ENCODE peak calls at places on chromosome 2, in ten cellular contexts. One of them, this sample, is unnamed.

GRCh38 chr2:72497761-72498160 is 328.1 kb downstream of the EXOC6B start:
- DNase-seq in choroid plexus epithelial cell: peak
- DNase-seq in right cardiac atrium: no peak
- DNase-seq in activated T-cell treated with anti-CD3 and anti-CD28 coated beads for 1 hour: no peak
- DNase-seq in NCI-H2171 treated with DMSO at 0.1 percent for 48 hours: no peak
- DNase-seq in NCI-H774: no peak
- DNase-seq in stimulated activated CD4-positive, alpha-beta T cell treated with anti-CD3 and anti-CD28 coated beads, Interleukin-15, amount 100 ng/mL, for 24 hours: no peak
- DNase-seq in HS-5: no peak
- DNase-seq in NCI-H1930: no peak
- DNase-seq in cardiac fibroblast: no peak
- DNase-seq in this sample: no peak

GRCh38 chr2:1673160-1673944 is 71.0 kb downstream of the PXDN start:
- DNase-seq in right cardiac atrium: no peak
- DNase-seq in choroid plexus epithelial cell: no peak
- DNase-seq in NCI-H774: no peak
- DNase-seq in stimulated activated CD4-positive, alpha-beta T cell treated with anti-CD3 and anti-CD28 coated beads, Interleukin-15, amount 100 ng/mL, for 24 hours: no peak
- DNase-seq in NCI-H1930: no peak
- DNase-seq in HS-5: no peak
- DNase-seq in activated T-cell treated with anti-CD3 and anti-CD28 coated beads for 1 hour: no peak
- DNase-seq in NCI-H2171 treated with DMSO at 0.1 percent for 48 hours: no peak
- DNase-seq in cardiac fibroblast: no peak
- DNase-seq in this sample: no peak

GRCh38 chr2:226721541-226721940 is 78.1 kb downstream of the IRS1 start:
- DNase-seq in NCI-H2171 treated with DMSO at 0.1 percent for 48 hours: peak
- DNase-seq in choroid plexus epithelial cell: peak
- DNase-seq in right cardiac atrium: peak
- DNase-seq in activated T-cell treated with anti-CD3 and anti-CD28 coated beads for 1 hour: no peak
- DNase-seq in HS-5: no peak
- DNase-seq in NCI-H1930: no peak
- DNase-seq in stimulated activated CD4-positive, alpha-beta T cell treated with anti-CD3 and anti-CD28 coated beads, Interleukin-15, amount 100 ng/mL, for 24 hours: no peak
- DNase-seq in cardiac fibroblast: peak
- DNase-seq in NCI-H774: no peak
- DNase-seq in this sample: no peak

GRCh38 chr2:162887087-162887486 is 48.5 kb upstream of the KCNH7 start:
- DNase-seq in HS-5: no peak
- DNase-seq in stimulated activated CD4-positive, alpha-beta T cell treated with anti-CD3 and anti-CD28 coated beads, Interleukin-15, amount 100 ng/mL, for 24 hours: no peak
- DNase-seq in right cardiac atrium: no peak
- DNase-seq in choroid plexus epithelial cell: no peak
- DNase-seq in NCI-H1930: no peak
- DNase-seq in cardiac fibroblast: no peak
- DNase-seq in NCI-H2171 treated with DMSO at 0.1 percent for 48 hours: no peak
- DNase-seq in NCI-H774: no peak
- DNase-seq in activated T-cell treated with anti-CD3 and anti-CD28 coated beads for 1 hour: no peak
- DNase-seq in this sample: no peak

GRCh38 chr2:36805635-36806224 is 109.2 kb downstream of the VIT start:
- DNase-seq in NCI-H1930: no peak
- DNase-seq in activated T-cell treated with anti-CD3 and anti-CD28 coated beads for 1 hour: no peak
- DNase-seq in HS-5: no peak
- DNase-seq in cardiac fibroblast: no peak
- DNase-seq in NCI-H774: no peak
- DNase-seq in right cardiac atrium: no peak
- DNase-seq in stimulated activated CD4-positive, alpha-beta T cell treated with anti-CD3 and anti-CD28 coated beads, Interleukin-15, amount 100 ng/mL, for 24 hours: no peak
- DNase-seq in choroid plexus epithelial cell: no peak
- DNase-seq in NCI-H2171 treated with DMSO at 0.1 percent for 48 hours: no peak
- DNase-seq in this sample: no peak

GRCh38 chr2:46985512-46985911 is 69.9 kb upstream of the MCFD2 start:
- DNase-seq in activated T-cell treated with anti-CD3 and anti-CD28 coated beads for 1 hour: no peak
- DNase-seq in HS-5: no peak
- DNase-seq in cardiac fibroblast: no peak
- DNase-seq in NCI-H2171 treated with DMSO at 0.1 percent for 48 hours: no peak
- DNase-seq in choroid plexus epithelial cell: no peak
- DNase-seq in NCI-H774: no peak
- DNase-seq in stimulated activated CD4-positive, alpha-beta T cell treated with anti-CD3 and anti-CD28 coated beads, Interleukin-15, amount 100 ng/mL, for 24 hours: peak
- DNase-seq in NCI-H1930: no peak
- DNase-seq in right cardiac atrium: no peak
- DNase-seq in this sample: peak

GRCh38 chr2:118266086-118266485 is 177.8 kb downstream of the INSIG2 start:
- DNase-seq in activated T-cell treated with anti-CD3 and anti-CD28 coated beads for 1 hour: no peak
- DNase-seq in NCI-H1930: no peak
- DNase-seq in cardiac fibroblast: no peak
- DNase-seq in NCI-H2171 treated with DMSO at 0.1 percent for 48 hours: no peak
- DNase-seq in right cardiac atrium: no peak
- DNase-seq in choroid plexus epithelial cell: peak
- DNase-seq in NCI-H774: no peak
- DNase-seq in stimulated activated CD4-positive, alpha-beta T cell treated with anti-CD3 and anti-CD28 coated beads, Interleukin-15, amount 100 ng/mL, for 24 hours: no peak
- DNase-seq in HS-5: no peak
- DNase-seq in this sample: no peak

GRCh38 chr2:149561309-149561926 is 26.2 kb downstream of the MMADHC start:
- DNase-seq in NCI-H774: no peak
- DNase-seq in cardiac fibroblast: peak
- DNase-seq in stimulated activated CD4-positive, alpha-beta T cell treated with anti-CD3 and anti-CD28 coated beads, Interleukin-15, amount 100 ng/mL, for 24 hours: no peak
- DNase-seq in HS-5: no peak
- DNase-seq in NCI-H1930: peak
- DNase-seq in choroid plexus epithelial cell: peak
- DNase-seq in activated T-cell treated with anti-CD3 and anti-CD28 coated beads for 1 hour: no peak
- DNase-seq in right cardiac atrium: no peak
- DNase-seq in NCI-H2171 treated with DMSO at 0.1 percent for 48 hours: peak
- DNase-seq in this sample: peak

GRCh38 chr2:101829429-101829828 is 131.9 kb downstream of the MAP4K4 start:
- DNase-seq in choroid plexus epithelial cell: peak
- DNase-seq in cardiac fibroblast: no peak
- DNase-seq in activated T-cell treated with anti-CD3 and anti-CD28 coated beads for 1 hour: no peak
- DNase-seq in HS-5: no peak
- DNase-seq in NCI-H2171 treated with DMSO at 0.1 percent for 48 hours: no peak
- DNase-seq in NCI-H1930: no peak
- DNase-seq in NCI-H774: no peak
- DNase-seq in stimulated activated CD4-positive, alpha-beta T cell treated with anti-CD3 and anti-CD28 coated beads, Interleukin-15, amount 100 ng/mL, for 24 hours: no peak
- DNase-seq in right cardiac atrium: no peak
- DNase-seq in this sample: no peak

GRCh38 chr2:130359466-130359865 is 3.6 kb downstream of the PTPN18 start:
- DNase-seq in cardiac fibroblast: no peak
- DNase-seq in activated T-cell treated with anti-CD3 and anti-CD28 coated beads for 1 hour: no peak
- DNase-seq in NCI-H2171 treated with DMSO at 0.1 percent for 48 hours: no peak
- DNase-seq in stimulated activated CD4-positive, alpha-beta T cell treated with anti-CD3 and anti-CD28 coated beads, Interleukin-15, amount 100 ng/mL, for 24 hours: no peak
- DNase-seq in NCI-H774: no peak
- DNase-seq in HS-5: no peak
- DNase-seq in NCI-H1930: no peak
- DNase-seq in right cardiac atrium: no peak
- DNase-seq in choroid plexus epithelial cell: no peak
- DNase-seq in this sample: no peak

GRCh38 chr2:121081701-121082100 is 203.3 kb downstream of the TFCP2L1 start:
- DNase-seq in NCI-H774: no peak
- DNase-seq in cardiac fibroblast: no peak
- DNase-seq in stimulated activated CD4-positive, alpha-beta T cell treated with anti-CD3 and anti-CD28 coated beads, Interleukin-15, amount 100 ng/mL, for 24 hours: no peak
- DNase-seq in NCI-H1930: no peak
- DNase-seq in activated T-cell treated with anti-CD3 and anti-CD28 coated beads for 1 hour: no peak
- DNase-seq in HS-5: no peak
- DNase-seq in NCI-H2171 treated with DMSO at 0.1 percent for 48 hours: no peak
- DNase-seq in right cardiac atrium: no peak
- DNase-seq in choroid plexus epithelial cell: no peak
- DNase-seq in this sample: no peak

GRCh38 chr2:133326651-133327397 is 241.4 kb downstream of the NCKAP5 start:
- DNase-seq in NCI-H1930: no peak
- DNase-seq in HS-5: no peak
- DNase-seq in choroid plexus epithelial cell: peak
- DNase-seq in activated T-cell treated with anti-CD3 and anti-CD28 coated beads for 1 hour: no peak
- DNase-seq in right cardiac atrium: no peak
- DNase-seq in NCI-H2171 treated with DMSO at 0.1 percent for 48 hours: no peak
- DNase-seq in cardiac fibroblast: peak
- DNase-seq in NCI-H774: no peak
- DNase-seq in stimulated activated CD4-positive, alpha-beta T cell treated with anti-CD3 and anti-CD28 coated beads, Interleukin-15, amount 100 ng/mL, for 24 hours: no peak
- DNase-seq in this sample: no peak

GRCh38 chr2:11930211-11930761 is 183.9 kb downstream of the LPIN1 start:
- DNase-seq in right cardiac atrium: no peak
- DNase-seq in NCI-H1930: no peak
- DNase-seq in activated T-cell treated with anti-CD3 and anti-CD28 coated beads for 1 hour: no peak
- DNase-seq in cardiac fibroblast: peak
- DNase-seq in NCI-H2171 treated with DMSO at 0.1 percent for 48 hours: no peak
- DNase-seq in NCI-H774: no peak
- DNase-seq in stimulated activated CD4-positive, alpha-beta T cell treated with anti-CD3 and anti-CD28 coated beads, Interleukin-15, amount 100 ng/mL, for 24 hours: peak
- DNase-seq in choroid plexus epithelial cell: peak
- DNase-seq in HS-5: no peak
- DNase-seq in this sample: no peak

GRCh38 chr2:192029089-192029488 is 165.6 kb downstream of the TMEFF2 start:
- DNase-seq in NCI-H1930: no peak
- DNase-seq in right cardiac atrium: peak
- DNase-seq in stimulated activated CD4-positive, alpha-beta T cell treated with anti-CD3 and anti-CD28 coated beads, Interleukin-15, amount 100 ng/mL, for 24 hours: peak
- DNase-seq in choroid plexus epithelial cell: peak
- DNase-seq in activated T-cell treated with anti-CD3 and anti-CD28 coated beads for 1 hour: no peak
- DNase-seq in HS-5: no peak
- DNase-seq in cardiac fibroblast: peak
- DNase-seq in NCI-H774: no peak
- DNase-seq in NCI-H2171 treated with DMSO at 0.1 percent for 48 hours: peak
- DNase-seq in this sample: peak

GRCh38 chr2:165224941-165225340 is 14.3 kb upstream of the SCN2A start:
- DNase-seq in NCI-H1930: no peak
- DNase-seq in choroid plexus epithelial cell: no peak
- DNase-seq in HS-5: no peak
- DNase-seq in cardiac fibroblast: no peak
- DNase-seq in NCI-H2171 treated with DMSO at 0.1 percent for 48 hours: no peak
- DNase-seq in activated T-cell treated with anti-CD3 and anti-CD28 coated beads for 1 hour: no peak
- DNase-seq in right cardiac atrium: no peak
- DNase-seq in NCI-H774: no peak
- DNase-seq in stimulated activated CD4-positive, alpha-beta T cell treated with anti-CD3 and anti-CD28 coated beads, Interleukin-15, amount 100 ng/mL, for 24 hours: no peak
- DNase-seq in this sample: no peak

GRCh38 chr2:201886504-201886903 is 80.2 kb downstream of the CDK15 start:
- DNase-seq in right cardiac atrium: no peak
- DNase-seq in stimulated activated CD4-positive, alpha-beta T cell treated with anti-CD3 and anti-CD28 coated beads, Interleukin-15, amount 100 ng/mL, for 24 hours: no peak
- DNase-seq in NCI-H774: no peak
- DNase-seq in cardiac fibroblast: no peak
- DNase-seq in activated T-cell treated with anti-CD3 and anti-CD28 coated beads for 1 hour: no peak
- DNase-seq in NCI-H2171 treated with DMSO at 0.1 percent for 48 hours: no peak
- DNase-seq in choroid plexus epithelial cell: peak
- DNase-seq in NCI-H1930: no peak
- DNase-seq in HS-5: no peak
- DNase-seq in this sample: no peak

GRCh38 chr2:6773007-6773693 is 92.6 kb downstream of the CMPK2 start:
- DNase-seq in choroid plexus epithelial cell: peak
- DNase-seq in cardiac fibroblast: peak
- DNase-seq in NCI-H2171 treated with DMSO at 0.1 percent for 48 hours: peak
- DNase-seq in HS-5: no peak
- DNase-seq in NCI-H774: peak
- DNase-seq in right cardiac atrium: peak
- DNase-seq in activated T-cell treated with anti-CD3 and anti-CD28 coated beads for 1 hour: peak
- DNase-seq in stimulated activated CD4-positive, alpha-beta T cell treated with anti-CD3 and anti-CD28 coated beads, Interleukin-15, amount 100 ng/mL, for 24 hours: peak
- DNase-seq in NCI-H1930: peak
- DNase-seq in this sample: peak

GRCh38 chr2:159902722-159903121 is 104.7 kb upstream of the CD302 start:
- DNase-seq in NCI-H1930: no peak
- DNase-seq in activated T-cell treated with anti-CD3 and anti-CD28 coated beads for 1 hour: no peak
- DNase-seq in stimulated activated CD4-positive, alpha-beta T cell treated with anti-CD3 and anti-CD28 coated beads, Interleukin-15, amount 100 ng/mL, for 24 hours: no peak
- DNase-seq in choroid plexus epithelial cell: peak
- DNase-seq in NCI-H2171 treated with DMSO at 0.1 percent for 48 hours: peak
- DNase-seq in HS-5: no peak
- DNase-seq in right cardiac atrium: no peak
- DNase-seq in cardiac fibroblast: no peak
- DNase-seq in NCI-H774: peak
- DNase-seq in this sample: no peak

GRCh38 chr2:11023326-11024009 is 111.7 kb downstream of the KCNF1 start:
- DNase-seq in NCI-H1930: no peak
- DNase-seq in stimulated activated CD4-positive, alpha-beta T cell treated with anti-CD3 and anti-CD28 coated beads, Interleukin-15, amount 100 ng/mL, for 24 hours: no peak
- DNase-seq in NCI-H2171 treated with DMSO at 0.1 percent for 48 hours: no peak
- DNase-seq in NCI-H774: no peak
- DNase-seq in activated T-cell treated with anti-CD3 and anti-CD28 coated beads for 1 hour: no peak
- DNase-seq in right cardiac atrium: no peak
- DNase-seq in cardiac fibroblast: no peak
- DNase-seq in HS-5: no peak
- DNase-seq in choroid plexus epithelial cell: no peak
- DNase-seq in this sample: no peak

GRCh38 chr2:32699151-32699550 is 71.3 kb downstream of the TTC27 start:
- DNase-seq in NCI-H2171 treated with DMSO at 0.1 percent for 48 hours: no peak
- DNase-seq in choroid plexus epithelial cell: no peak
- DNase-seq in activated T-cell treated with anti-CD3 and anti-CD28 coated beads for 1 hour: no peak
- DNase-seq in NCI-H774: no peak
- DNase-seq in HS-5: no peak
- DNase-seq in NCI-H1930: no peak
- DNase-seq in cardiac fibroblast: no peak
- DNase-seq in stimulated activated CD4-positive, alpha-beta T cell treated with anti-CD3 and anti-CD28 coated beads, Interleukin-15, amount 100 ng/mL, for 24 hours: no peak
- DNase-seq in right cardiac atrium: no peak
- DNase-seq in this sample: no peak

GRCh38 chr2:192148620-192149321 is 46.0 kb downstream of the TMEFF2 start:
- DNase-seq in choroid plexus epithelial cell: peak
- DNase-seq in HS-5: no peak
- DNase-seq in right cardiac atrium: no peak
- DNase-seq in NCI-H774: no peak
- DNase-seq in activated T-cell treated with anti-CD3 and anti-CD28 coated beads for 1 hour: no peak
- DNase-seq in NCI-H1930: no peak
- DNase-seq in stimulated activated CD4-positive, alpha-beta T cell treated with anti-CD3 and anti-CD28 coated beads, Interleukin-15, amount 100 ng/mL, for 24 hours: no peak
- DNase-seq in cardiac fibroblast: peak
- DNase-seq in NCI-H2171 treated with DMSO at 0.1 percent for 48 hours: no peak
- DNase-seq in this sample: no peak

GRCh38 chr2:37323770-37324535 is 680 bp downstream of the PRKD3 start:
- DNase-seq in NCI-H1930: no peak
- DNase-seq in NCI-H2171 treated with DMSO at 0.1 percent for 48 hours: peak
- DNase-seq in choroid plexus epithelial cell: peak
- DNase-seq in cardiac fibroblast: peak
- DNase-seq in HS-5: no peak
- DNase-seq in stimulated activated CD4-positive, alpha-beta T cell treated with anti-CD3 and anti-CD28 coated beads, Interleukin-15, amount 100 ng/mL, for 24 hours: peak
- DNase-seq in right cardiac atrium: peak
- DNase-seq in NCI-H774: no peak
- DNase-seq in activated T-cell treated with anti-CD3 and anti-CD28 coated beads for 1 hour: peak
- DNase-seq in this sample: peak

GRCh38 chr2:45191096-45191863 is 182.0 kb upstream of the SIX2 start:
- DNase-seq in NCI-H774: no peak
- DNase-seq in activated T-cell treated with anti-CD3 and anti-CD28 coated beads for 1 hour: no peak
- DNase-seq in choroid plexus epithelial cell: no peak
- DNase-seq in NCI-H2171 treated with DMSO at 0.1 percent for 48 hours: no peak
- DNase-seq in stimulated activated CD4-positive, alpha-beta T cell treated with anti-CD3 and anti-CD28 coated beads, Interleukin-15, amount 100 ng/mL, for 24 hours: no peak
- DNase-seq in cardiac fibroblast: peak
- DNase-seq in HS-5: no peak
- DNase-seq in NCI-H1930: no peak
- DNase-seq in right cardiac atrium: peak
- DNase-seq in this sample: no peak

GRCh38 chr2:102806250-102806837 is 44.5 kb downstream of the TMEM182 start:
- DNase-seq in HS-5: peak
- DNase-seq in cardiac fibroblast: peak
- DNase-seq in choroid plexus epithelial cell: peak
- DNase-seq in right cardiac atrium: peak
- DNase-seq in NCI-H774: peak
- DNase-seq in NCI-H1930: no peak
- DNase-seq in NCI-H2171 treated with DMSO at 0.1 percent for 48 hours: peak
- DNase-seq in activated T-cell treated with anti-CD3 and anti-CD28 coated beads for 1 hour: peak
- DNase-seq in stimulated activated CD4-positive, alpha-beta T cell treated with anti-CD3 and anti-CD28 coated beads, Interleukin-15, amount 100 ng/mL, for 24 hours: peak
- DNase-seq in this sample: peak

GRCh38 chr2:60413819-60414178 is 139.7 kb downstream of the BCL11A start:
- DNase-seq in NCI-H1930: no peak
- DNase-seq in NCI-H774: no peak
- DNase-seq in stimulated activated CD4-positive, alpha-beta T cell treated with anti-CD3 and anti-CD28 coated beads, Interleukin-15, amount 100 ng/mL, for 24 hours: no peak
- DNase-seq in activated T-cell treated with anti-CD3 and anti-CD28 coated beads for 1 hour: no peak
- DNase-seq in HS-5: no peak
- DNase-seq in right cardiac atrium: no peak
- DNase-seq in NCI-H2171 treated with DMSO at 0.1 percent for 48 hours: no peak
- DNase-seq in cardiac fibroblast: no peak
- DNase-seq in choroid plexus epithelial cell: no peak
- DNase-seq in this sample: no peak

GRCh38 chr2:114642988-114643553 is 200.6 kb downstream of the DPP10 start:
- DNase-seq in stimulated activated CD4-positive, alpha-beta T cell treated with anti-CD3 and anti-CD28 coated beads, Interleukin-15, amount 100 ng/mL, for 24 hours: no peak
- DNase-seq in choroid plexus epithelial cell: no peak
- DNase-seq in right cardiac atrium: no peak
- DNase-seq in activated T-cell treated with anti-CD3 and anti-CD28 coated beads for 1 hour: no peak
- DNase-seq in cardiac fibroblast: no peak
- DNase-seq in NCI-H774: no peak
- DNase-seq in HS-5: no peak
- DNase-seq in NCI-H2171 treated with DMSO at 0.1 percent for 48 hours: no peak
- DNase-seq in NCI-H1930: no peak
- DNase-seq in this sample: no peak

GRCh38 chr2:126881591-126881990 is 17.1 kb upstream of the TEX51 start:
- DNase-seq in NCI-H1930: no peak
- DNase-seq in right cardiac atrium: no peak
- DNase-seq in activated T-cell treated with anti-CD3 and anti-CD28 coated beads for 1 hour: no peak
- DNase-seq in NCI-H774: no peak
- DNase-seq in stimulated activated CD4-positive, alpha-beta T cell treated with anti-CD3 and anti-CD28 coated beads, Interleukin-15, amount 100 ng/mL, for 24 hours: no peak
- DNase-seq in choroid plexus epithelial cell: no peak
- DNase-seq in HS-5: no peak
- DNase-seq in cardiac fibroblast: no peak
- DNase-seq in NCI-H2171 treated with DMSO at 0.1 percent for 48 hours: no peak
- DNase-seq in this sample: no peak

GRCh38 chr2:121185571-121186074 is 99.4 kb downstream of the TFCP2L1 start:
- DNase-seq in choroid plexus epithelial cell: peak
- DNase-seq in cardiac fibroblast: no peak
- DNase-seq in NCI-H1930: no peak
- DNase-seq in NCI-H2171 treated with DMSO at 0.1 percent for 48 hours: peak
- DNase-seq in HS-5: no peak
- DNase-seq in stimulated activated CD4-positive, alpha-beta T cell treated with anti-CD3 and anti-CD28 coated beads, Interleukin-15, amount 100 ng/mL, for 24 hours: no peak
- DNase-seq in NCI-H774: peak
- DNase-seq in right cardiac atrium: no peak
- DNase-seq in activated T-cell treated with anti-CD3 and anti-CD28 coated beads for 1 hour: no peak
- DNase-seq in this sample: no peak

This sample was measured in activated CD8-positive, alpha-beta T cell treated with anti-CD3 and anti-CD28 coated beads for 36 hours.